ENCODE peak calls at places on chromosomes 11 and 22, in six cellular contexts. W, A, E, L, G and R are unnamed samples.

GRCh38 chr22:21764038-21764804 is 28.6 kb upstream of the YPEL1 start:
- DNase-seq in L (no peak), G (no peak), W (no peak), A (no peak), E (no peak), R (no peak)

GRCh38 chr22:43993072-43993760 is 30.9 kb upstream of the PARVB start:
- DNase-seq in G (peak), A (peak), E (peak), L (peak), W (peak), R (peak)

GRCh38 chr11:3927129-3927796 is 71.8 kb downstream of the STIM1 start:
- DNase-seq in G (no peak), E (no peak), W (no peak), A (no peak), L (no peak), R (no peak)

GRCh38 chr11:103061656-103062055 is 30.3 kb downstream of the DCUN1D5 start:
- DNase-seq in W (no peak), A (no peak), L (no peak), E (no peak), G (no peak), R (no peak)

GRCh38 chr11:38839076-38839475 is 2241.0 kb upstream of the RAG2 start:
- DNase-seq in G (no peak), E (no peak), A (no peak), L (no peak), W (no peak), R (no peak)

GRCh38 chr11:1598816-1599215 is 722 bp upstream of the KRTAP5-2 start:
- DNase-seq in L (no peak), W (no peak), E (no peak), G (no peak), A (no peak), R (no peak)

GRCh38 chr11:94549166-94549565 is 5.4 kb downstream of the FUT4 start:
- DNase-seq in L (no peak), E (no peak), A (no peak), G (no peak), W (no peak), R (no peak)

GRCh38 chr22:48405741-48406140 is 1421.9 kb downstream of the BRD1 start:
- DNase-seq in L (no peak), A (no peak), E (no peak), G (no peak), W (no peak), R (no peak)

GRCh38 chr11:9210224-9210921 is 54.8 kb downstream of the DENND5A start:
- DNase-seq in L (no peak), W (peak), A (no peak), E (no peak), G (peak), R (peak)

GRCh38 chr22:48575567-48576332 is 1251.9 kb downstream of the BRD1 start:
- DNase-seq in E (no peak), G (no peak), L (no peak), A (no peak), W (no peak), R (no peak)

GRCh38 chr22:19776433-19777031 is 16.0 kb downstream of the TBX1 start:
- DNase-seq in A (no peak), W (no peak), G (no peak), L (peak), E (no peak), R (no peak)

GRCh38 chr11:57778318-57779037 is 16.9 kb downstream of the CTNND1 start:
- DNase-seq in L (peak), E (no peak), G (peak), W (peak), A (no peak), R (peak)

GRCh38 chr22:35687461-35687860 is 30.2 kb upstream of the APOL5 start:
- DNase-seq in A (no peak), W (no peak), G (no peak), E (no peak), L (no peak), R (no peak)

GRCh38 chr11:107549253-107549953 is 16.1 kb downstream of the ALKBH8 start:
- DNase-seq in G (no peak), E (peak), W (peak), L (no peak), A (no peak), R (peak)

GRCh38 chr11:76835030-76835429 is 25.7 kb upstream of the ACER3 start:
- DNase-seq in A (no peak), L (no peak), W (no peak), E (no peak), G (no peak), R (no peak)

GRCh38 chr11:12556788-12557384 is 117.3 kb upstream of the TEAD1 start:
- DNase-seq in G (peak), A (no peak), W (peak), L (peak), E (no peak), R (peak)

GRCh38 chr11:125114518-125114917 is 3.1 kb upstream of the TMEM218 start:
- DNase-seq in E (no peak), L (peak), A (no peak), G (no peak), W (no peak), R (peak)

GRCh38 chr11:4184163-4184916 is 89.7 kb downstream of the RRM1 start:
- DNase-seq in W (no peak), A (no peak), E (no peak), G (no peak), L (no peak), R (peak)

GRCh38 chr11:74330065-74330858 is 18.8 kb upstream of the P4HA3 start:
- DNase-seq in A (no peak), L (no peak), W (peak), G (peak), E (no peak), R (no peak)

GRCh38 chr22:17917490-17917983 is 106.8 kb downstream of the MICAL3 start:
- DNase-seq in L (no peak), G (no peak), W (no peak), E (peak), A (no peak), R (no peak)

GRCh38 chr11:20913113-20913512 is 243.7 kb downstream of the NELL1 start:
- DNase-seq in L (no peak), A (no peak), W (no peak), E (no peak), G (no peak), R (no peak)

GRCh38 chr11:120511116-120511803 is at the start of gene GRIK4:
- DNase-seq in L (peak), W (peak), G (peak), E (peak), A (peak), R (peak)

GRCh38 chr11:110147965-110148709 is 54.9 kb downstream of the ZC3H12C start:
- DNase-seq in E (no peak), G (peak), A (no peak), W (peak), L (no peak), R (peak)

GRCh38 chr11:110187731-110188130 is 94.5 kb downstream of the ZC3H12C start:
- DNase-seq in G (no peak), W (no peak), L (no peak), A (no peak), E (no peak), R (no peak)

GRCh38 chr11:80873309-80873999 is 1432.6 kb upstream of the TENM4 start:
- DNase-seq in E (no peak), G (peak), A (no peak), W (no peak), L (no peak), R (no peak)

GRCh38 chr22:35739642-35740041 is 22.0 kb downstream of the APOL5 start:
- DNase-seq in W (no peak), E (no peak), L (no peak), G (no peak), A (no peak), R (peak)

GRCh38 chr22:44360686-44361381 is 48.1 kb upstream of the SHISAL1 start:
- DNase-seq in L (no peak), G (peak), E (no peak), W (no peak), A (no peak), R (peak)

GRCh38 chr11:12789054-12789453 is 114.8 kb downstream of the TEAD1 start:
- DNase-seq in W (no peak), A (no peak), G (no peak), E (no peak), L (no peak), R (no peak)

GRCh38 chr22:21829523-21829922 is 37.9 kb downstream of the MAPK1 start:
- DNase-seq in L (no peak), A (no peak), E (no peak), G (peak), W (peak), R (no peak)

GRCh38 chr11:70655816-70656215 is 257.5 kb downstream of the CTTN start:
- DNase-seq in E (no peak), L (no peak), W (no peak), A (no peak), G (no peak), R (no peak)

GRCh38 chr11:4539603-4540219 is 5.3 kb upstream of the OR52M1 start:
- DNase-seq in L (peak), A (peak), G (peak), W (peak), E (peak), R (peak)

GRCh38 chr11:79864882-79865281 is 424.1 kb upstream of the TENM4 start:
- DNase-seq in G (no peak), E (no peak), L (no peak), W (no peak), A (no peak), R (no peak)

GRCh38 chr22:38203090-38203810 is 1.5 kb downstream of the MAFF start:
- DNase-seq in W (no peak), G (peak), A (no peak), E (peak), L (peak), R (peak)

GRCh38 chr11:112902411-112903011 is 58.7 kb upstream of the NCAM1 start:
- DNase-seq in W (peak), L (no peak), E (no peak), G (no peak), A (no peak), R (no peak)

GRCh38 chr11:77039491-77040400 is 5.5 kb downstream of the B3GNT6 start:
- DNase-seq in L (peak), W (peak), A (no peak), G (peak), E (peak), R (peak)

GRCh38 chr22:30094804-30095203 is 14.5 kb downstream of the HORMAD2 start:
- DNase-seq in G (no peak), E (no peak), W (no peak), A (no peak), L (no peak), R (peak)

GRCh38 chr11:106585061-106585460 is 433.2 kb downstream of the GUCY1A2 start:
- DNase-seq in G (peak), E (no peak), A (no peak), L (no peak), W (peak), R (peak)

GRCh38 chr11:13644997-13645667 is 23.3 kb upstream of the FAR1 start:
- DNase-seq in W (no peak), E (no peak), G (peak), L (no peak), A (no peak), R (no peak)

GRCh38 chr11:64044730-64045386 is 9.1 kb downstream of the FLRT1 start:
- DNase-seq in G (no peak), L (no peak), A (no peak), W (no peak), E (no peak), R (no peak)